ENCODE peak calls at places on chromosome 7, in four cellular contexts. Q is spleen, G is uterus, Y is SK-N-SH. T is an unnamed sample.

GRCh38 chr7:101553018-101553770 is 75.9 kb downstream of the MYL10 start:
- DNase-seq in Y (peak), Q (peak), G (no peak), T (no peak)

GRCh38 chr7:77933394-77933793 is 134.8 kb downstream of the PHTF2 start:
- DNase-seq in Q (no peak), Y (no peak), G (no peak), T (no peak)

GRCh38 chr7:51602321-51602720 is 285.7 kb upstream of the COBL start:
- DNase-seq in Q (no peak), G (no peak), Y (peak), T (no peak)

GRCh38 chr7:142488842-142489241 is 231.0 kb upstream of the PRSS58 start:
- DNase-seq in Q (no peak), Y (no peak), G (no peak), T (no peak)

GRCh38 chr7:71096341-71096740 is 35.6 kb upstream of the GALNT17 start:
- DNase-seq in Q (no peak), G (no peak), Y (no peak), T (no peak)

GRCh38 chr7:14606101-14606500 is 296.4 kb downstream of the DGKB start:
- DNase-seq in Y (no peak), Q (no peak), G (no peak), T (no peak)

GRCh38 chr7:88401009-88401623 is 94.4 kb upstream of the STEAP4 start:
- DNase-seq in Y (peak), G (no peak), Q (no peak), T (no peak)

GRCh38 chr7:101595766-101596537 is 33.1 kb downstream of the MYL10 start:
- DNase-seq in Y (no peak), G (no peak), Q (no peak), T (no peak)

GRCh38 chr7:106344861-106345260 is 60.1 kb upstream of the NAMPT start:
- DNase-seq in Q (no peak), Y (no peak), G (no peak), T (no peak)

GRCh38 chr7:23476286-23477169 is 6.2 kb upstream of the IGF2BP3 start:
- DNase-seq in Y (peak), Q (no peak), G (no peak), T (no peak)

GRCh38 chr7:50069613-50070012 is 23.4 kb downstream of the ZPBP start:
- DNase-seq in Q (peak), Y (no peak), G (peak), T (no peak)

GRCh38 chr7:28631995-28632394 is 219.7 kb downstream of the CREB5 start:
- DNase-seq in Y (no peak), Q (no peak), G (no peak), T (no peak)

DNA sequence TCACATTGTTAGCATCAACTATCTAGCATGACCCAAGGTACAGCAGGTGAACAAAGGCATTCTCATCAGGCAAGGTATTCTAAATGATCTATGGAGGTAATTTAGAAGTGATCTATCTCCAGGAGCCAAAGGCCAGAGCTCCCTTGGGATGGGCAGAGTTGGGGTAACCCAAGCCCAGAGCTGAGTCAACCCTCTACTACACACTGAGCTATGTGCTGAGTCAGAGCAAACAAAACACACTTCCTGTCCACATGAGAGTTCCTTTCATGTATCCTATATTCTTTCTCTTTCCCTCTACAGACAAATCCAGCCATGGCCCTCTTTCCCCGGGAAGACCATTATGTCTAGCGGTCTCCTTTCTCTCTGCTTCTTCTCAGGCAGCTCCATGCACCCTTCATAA is 68.2 kb upstream of the AGK start:
- DNase-seq in Y (no peak), G (no peak), Q (no peak), T (no peak)
- H3K27ac ChIP-seq in Y (no peak), G (no peak), Q (no peak), T (no peak)

GRCh38 chr7:43582503-43583423 is at the start of gene STK17A:
- DNase-seq in Q (peak), Y (peak), G (peak), T (peak)
- H3K27ac ChIP-seq in Q (peak), Y (peak), G (peak), T (peak)

DNA sequence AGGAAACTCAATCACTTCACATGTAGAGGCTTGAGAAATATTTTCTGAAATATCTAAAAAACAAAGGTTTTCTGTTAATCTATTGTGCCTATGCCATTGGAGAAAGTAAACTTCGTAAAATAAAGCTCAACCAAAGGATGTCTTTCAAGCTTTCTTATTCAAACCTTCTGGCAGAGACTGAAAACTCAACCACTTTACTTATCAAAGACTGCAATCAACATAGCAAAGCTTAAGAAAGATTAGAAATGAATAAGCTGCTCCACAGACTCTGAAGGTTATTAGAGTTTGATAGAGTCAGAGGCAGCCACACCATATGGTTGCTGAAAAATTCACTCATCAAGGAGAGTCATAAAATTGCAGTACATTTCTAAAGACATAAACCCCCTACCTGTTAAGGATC is 245.8 kb upstream of the MEOX2 start:
- DNase-seq in Y (no peak), Q (no peak), G (no peak), T (no peak)
- H3K27ac ChIP-seq in Y (no peak), Q (no peak), G (no peak), T (no peak)

GRCh38 chr7:159102681-159103381 is 41.8 kb downstream of the VIPR2 start:
- DNase-seq in Y (peak), G (peak), Q (peak), T (no peak)

GRCh38 chr7:159104188-159105030 is 40.3 kb downstream of the VIPR2 start:
- DNase-seq in Q (peak), Y (peak), G (peak), T (no peak)

GRCh38 chr7:159105845-159106614 is 38.6 kb downstream of the VIPR2 start:
- DNase-seq in G (no peak), Y (no peak), Q (peak), T (no peak)

GRCh38 chr7:159105066-159105780 is 39.4 kb downstream of the VIPR2 start:
- DNase-seq in Q (peak), G (peak), Y (no peak), T (no peak)

GRCh38 chr7:159103382-159104187 is 41.1 kb downstream of the VIPR2 start:
- DNase-seq in G (peak), Y (no peak), Q (no peak), T (no peak)
- H3K27ac ChIP-seq in G (no peak), Y (no peak), Q (no peak), T (no peak)